ENCODE peak calls at places on chromosomes 6 and 20, in nine cellular contexts. U is stomach, C is SK-N-SH, E is GM23338, W is endothelial cell of umbilical vein, J is breast epithelium, N is sigmoid colon, V is K562, S is HCT116. T is an unnamed sample. For H3K4me1, the result is how much of the 10 kb centered on the place peaks cover.

GRCh38 chr6:21808045-21808470 is 214.5 kb downstream of the SOX4 start:
- DNase-seq in V (no peak), W (no peak), U (no peak), N (no peak), S (no peak), E (no peak), C (no peak), J (peak), T (no peak)

GRCh38 chr20:58518387-58518786 is 3.2 kb upstream of the APCDD1L start:
- DNase-seq in E (no peak), C (no peak), N (peak), U (no peak), S (no peak), J (no peak), W (no peak), V (no peak), T (no peak)

GRCh38 chr6:150667977-150668716 is 68.5 kb downstream of the PLEKHG1 start:
- DNase-seq in J (peak), S (peak), U (peak), V (peak), C (no peak), E (peak), W (peak), N (peak), T (peak)

GRCh38 chr20:49508435-49509199 is 26.1 kb upstream of the KCNB1 start:
- DNase-seq in N (peak), U (no peak), C (peak), E (peak), W (peak), V (peak), S (peak), J (no peak), T (no peak)

GRCh38 chr20:31594558-31595379 is 10.3 kb upstream of the ID1 start:
- DNase-seq in E (peak), U (peak), J (no peak), C (no peak), W (peak), V (no peak), N (no peak), S (no peak), T (no peak)

GRCh38 chr20:41537865-41538264 is 80.3 kb downstream of the CHD6 start:
- DNase-seq in C (no peak), E (no peak), S (no peak), W (no peak), N (no peak), J (no peak), U (no peak), V (no peak), T (no peak)

GRCh38 chr6:149500085-149500484 is 15.3 kb upstream of the ZC3H12D start:
- DNase-seq in J (no peak), U (no peak), S (no peak), N (no peak), E (no peak), V (no peak), W (no peak), C (no peak), T (no peak)

GRCh38 chr6:90284745-90285481 is 11.7 kb downstream of the BACH2 start:
- DNase-seq in J (no peak), S (peak), C (no peak), V (peak), N (no peak), U (no peak), W (peak), E (no peak), T (no peak)

GRCh38 chr20:38840053-38840893 is 34.8 kb downstream of the PPP1R16B start:
- DNase-seq in J (no peak), V (peak), U (no peak), E (no peak), N (no peak), W (no peak), S (no peak), C (no peak), T (no peak)

GRCh38 chr20:10558635-10559187 is 115.1 kb downstream of the JAG1 start:
- DNase-seq in C (no peak), V (no peak), J (no peak), W (no peak), N (no peak), E (no peak), U (no peak), S (no peak), T (no peak)

GRCh38 chr6:106538145-106538544 is 91.2 kb downstream of the RTN4IP1 start:
- DNase-seq in V (no peak), J (no peak), S (no peak), W (no peak), E (no peak), U (no peak), N (no peak), C (no peak), T (no peak)

GRCh38 chr6:21999012-21999528 is 297.8 kb downstream of the PRL start:
- DNase-seq in W (peak), E (no peak), J (no peak), S (no peak), N (no peak), V (no peak), U (no peak), C (peak), T (no peak)

GRCh38 chr6:27829453-27830211 is 82.6 kb downstream of the OR2B2 start:
- DNase-seq in U (no peak), W (no peak), V (peak), E (no peak), J (no peak), S (no peak), C (no peak), N (no peak), T (no peak)

GRCh38 chr6:33840064-33840926 is 36.5 kb upstream of the MLN start:
- DNase-seq in W (peak), C (no peak), S (peak), J (peak), N (no peak), U (no peak), E (no peak), V (peak), T (no peak)

GRCh38 chr6:2834262-2834661 is 7.4 kb downstream of the SERPINB1 start:
- DNase-seq in S (no peak), N (no peak), W (no peak), U (no peak), C (no peak), V (no peak), J (no peak), E (no peak), T (no peak)

GRCh38 chr6:28111964-28112363 is 12.4 kb upstream of the ZSCAN16 start:
- DNase-seq in E (no peak), S (no peak), W (no peak), C (no peak), V (no peak), U (no peak), J (no peak), N (no peak), T (no peak)

GRCh38 chr6:87396595-87397392 is 11.0 kb upstream of the CFAP206 start:
- DNase-seq in S (no peak), U (no peak), C (no peak), V (peak), J (no peak), N (no peak), E (no peak), W (no peak), T (no peak)

GRCh38 chr6:155274533-155274932 is 10.7 kb downstream of the CLDN20 start:
- DNase-seq in S (no peak), U (no peak), C (no peak), E (no peak), N (no peak), J (peak), V (no peak), W (peak), T (no peak)

GRCh38 chr6:10375391-10375969 is 39.4 kb downstream of the TFAP2A start:
- DNase-seq in C (no peak), U (no peak), W (no peak), N (no peak), E (peak), V (no peak), S (no peak), J (no peak), T (no peak)

GRCh38 chr6:137756788-137757187 is 110.3 kb upstream of the TNFAIP3 start:
- DNase-seq in S (no peak), N (no peak), V (no peak), E (no peak), C (no peak), W (no peak), J (no peak), U (no peak), T (no peak)

GRCh38 chr20:2759603-2760360 is 40.6 kb downstream of the CPXM1 start:
- DNase-seq in W (no peak), S (no peak), V (no peak), C (no peak), N (no peak), J (no peak), U (no peak), E (no peak), T (no peak)

GRCh38 chr6:34919651-34920050 is 30.6 kb downstream of the ANKS1A start:
- DNase-seq in V (no peak), C (no peak), W (peak), U (no peak), E (no peak), S (no peak), J (no peak), N (no peak), T (no peak)

GRCh38 chr6:34145161-34146020 is 496 bp downstream of the GRM4 start:
- DNase-seq in E (peak), U (no peak), W (peak), C (peak), J (no peak), N (peak), V (peak), S (no peak), T (no peak)

GRCh38 chr6:162497371-162497770 is 230.2 kb downstream of the PRKN start:
- DNase-seq in W (no peak), N (no peak), J (no peak), U (no peak), V (no peak), S (no peak), E (no peak), C (no peak), T (no peak)

GRCh38 chr6:141326426-141326825 is 806.3 kb upstream of the GJE1 start:
- DNase-seq in E (no peak), J (no peak), W (peak), V (peak), C (no peak), U (no peak), S (peak), N (no peak), T (no peak)

GRCh38 chr6:19454999-19455392 is 382.2 kb upstream of the ID4 start:
- DNase-seq in V (no peak), W (no peak), E (no peak), U (no peak), C (no peak), N (no peak), S (no peak), J (no peak), T (no peak)

GRCh38 chr20:46088409-46089075 is 1.2 kb downstream of the NCOA5 start:
- DNase-seq in J (no peak), V (peak), C (no peak), E (peak), W (peak), U (no peak), N (no peak), S (no peak), T (no peak)

GRCh38 chr6:31467151-31467550 is 30.8 kb upstream of the MICB start:
- DNase-seq in S (no peak), V (no peak), N (no peak), U (no peak), J (no peak), W (no peak), C (no peak), E (peak), T (no peak)

GRCh38 chr6:130843575-130844320 is 16.5 kb downstream of the SMLR1 start:
- DNase-seq in E (peak), U (no peak), J (no peak), V (peak), C (peak), N (no peak), S (peak), W (peak), T (no peak)

GRCh38 chr20:31406115-31406514 is at the start of gene DEFB121:
- DNase-seq in E (no peak), W (no peak), V (no peak), U (no peak), C (no peak), S (no peak), J (no peak), N (no peak), T (no peak)

GRCh38 chr20:46438156-46438750 is 31.8 kb upstream of the ELMO2 start:
- DNase-seq in E (peak), S (peak), U (no peak), V (peak), C (peak), W (peak), N (no peak), J (no peak), T (no peak)

GRCh38 chr6:144352310-144352709 is 67.2 kb downstream of the UTRN start:
- DNase-seq in E (no peak), W (no peak), C (no peak), N (no peak), V (no peak), U (no peak), S (no peak), J (no peak), T (no peak)
- H3K4me1 ChIP-seq in E (under half), W (under half), C (under half), N (under half), V (under half), U (under half), S (under half), J (under half), T (under half)

GRCh38 chr6:13369591-13369990 is 41.3 kb upstream of the TBC1D7 start:
- DNase-seq in S (no peak), C (no peak), W (no peak), U (no peak), E (no peak), J (no peak), N (no peak), V (no peak), T (no peak)
- H3K27ac ChIP-seq in S (no peak), C (no peak), W (no peak), U (no peak), E (no peak), J (no peak), N (no peak), V (no peak), T (no peak)

GRCh38 chr20:6384368-6384767 is 261.5 kb upstream of the FERMT1 start:
- DNase-seq in J (no peak), C (no peak), N (no peak), U (no peak), V (no peak), W (no peak), S (no peak), E (no peak), T (no peak)
- TF ChIP-seq POLR2AphosphoS5 in J (no peak), C (no peak), N (no peak), U (no peak), V (no peak), W (no peak), S (no peak), E (no peak), T (no peak)

GRCh38 chr20:37355252-37356180 is 9.6 kb downstream of the SRC start:
- DNase-seq in E (no peak), U (no peak), J (no peak), C (peak), N (peak), W (no peak), V (no peak), S (no peak), T (no peak)
- H3K4me1 ChIP-seq in E (under half), U (half or more), J (under half), C (under half), N (half or more), W (under half), V (under half), S (under half), T (under half)

DNA sequence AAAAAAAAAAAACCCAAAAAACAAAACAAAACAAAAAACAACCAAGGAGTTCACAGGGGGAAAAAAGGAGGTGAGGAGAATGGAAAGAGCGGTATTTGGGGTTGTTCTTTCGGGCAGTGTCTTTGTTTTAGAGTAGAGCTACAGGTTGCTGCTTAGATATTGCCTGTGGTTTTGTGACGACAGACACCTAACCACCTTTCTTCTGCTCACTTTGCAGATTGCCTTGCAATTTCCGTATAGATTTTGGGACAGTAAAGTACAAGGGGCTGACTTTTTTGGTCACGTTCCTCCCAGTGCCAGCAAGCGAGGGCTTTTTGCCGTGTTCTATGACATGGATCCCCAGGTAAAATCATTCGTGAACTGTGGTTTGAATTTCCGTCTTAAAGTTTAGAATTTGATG is 50.9 kb downstream of the DEK start:
- DNase-seq in V (no peak), J (no peak), N (no peak), S (no peak), U (no peak), W (no peak), E (no peak), C (no peak), T (no peak)
- H3K27ac ChIP-seq in V (no peak), J (no peak), N (no peak), S (no peak), U (no peak), W (no peak), E (no peak), C (no peak), T (no peak)